ENCODE peak calls at places on chromosomes 12 and 14, in ten cellular contexts. W, U, X, B, O, Q, C, L, Y and E are unnamed samples.
A peak's percentile ranks its signal among the peaks of the same experiment; 100 is the strongest.

GRCh38 chr12:14554281-14555008 is 13.2 kb downstream of the PLBD1 start:
- DNase-seq in C (peak; percentile 81), U (peak; percentile 82), O (no peak), W (no peak), Y (peak; percentile 94), X (no peak), B (no peak), L (peak; percentile 14), Q (peak; percentile 51), E (peak; percentile 1)

GRCh38 chr12:70255311-70255710 is 12.1 kb downstream of the CNOT2 start:
- DNase-seq in X (no peak), B (no peak), Q (no peak), O (no peak), W (peak; percentile 54), C (no peak), U (no peak), L (peak; percentile 46), Y (no peak), E (no peak)

GRCh38 chr14:81519200-81519998 is 14.3 kb downstream of the SEL1L start:
- DNase-seq in C (no peak), W (no peak), B (no peak), O (peak; percentile 17), Q (no peak), L (no peak), U (no peak), X (no peak), Y (no peak), E (no peak)

GRCh38 chr12:122865268-122866231 is 30.3 kb downstream of the HIP1R start:
- DNase-seq in U (no peak), B (peak; percentile 79), Y (peak; percentile 63), O (peak; percentile 33), X (no peak), L (no peak), W (no peak), C (peak; percentile 69), Q (no peak), E (no peak)

GRCh38 chr12:66074561-66074960 is 56.0 kb downstream of the LLPH start:
- DNase-seq in Y (no peak), L (peak; percentile 57), O (no peak), B (no peak), C (no peak), U (no peak), W (peak; percentile 79), X (no peak), Q (no peak), E (peak; percentile 13)

GRCh38 chr12:108583971-108584370 is 13.9 kb downstream of the TMEM119 start:
- DNase-seq in Y (no peak), O (no peak), L (no peak), X (no peak), C (no peak), B (no peak), W (no peak), Q (no peak), U (no peak), E (no peak)

GRCh38 chr12:29286081-29286800 is 94.7 kb downstream of the ERGIC2 start:
- DNase-seq in C (no peak), Q (no peak), X (no peak), W (peak; percentile 25), Y (no peak), L (no peak), U (no peak), O (no peak), B (peak; percentile 46), E (peak; percentile 51)

GRCh38 chr14:50862171-50862570 is 9.7 kb upstream of the ABHD12B start:
- DNase-seq in X (no peak), L (peak; percentile 58), W (peak; percentile 48), C (no peak), U (no peak), B (no peak), Y (no peak), O (no peak), Q (no peak), E (no peak)

DNA sequence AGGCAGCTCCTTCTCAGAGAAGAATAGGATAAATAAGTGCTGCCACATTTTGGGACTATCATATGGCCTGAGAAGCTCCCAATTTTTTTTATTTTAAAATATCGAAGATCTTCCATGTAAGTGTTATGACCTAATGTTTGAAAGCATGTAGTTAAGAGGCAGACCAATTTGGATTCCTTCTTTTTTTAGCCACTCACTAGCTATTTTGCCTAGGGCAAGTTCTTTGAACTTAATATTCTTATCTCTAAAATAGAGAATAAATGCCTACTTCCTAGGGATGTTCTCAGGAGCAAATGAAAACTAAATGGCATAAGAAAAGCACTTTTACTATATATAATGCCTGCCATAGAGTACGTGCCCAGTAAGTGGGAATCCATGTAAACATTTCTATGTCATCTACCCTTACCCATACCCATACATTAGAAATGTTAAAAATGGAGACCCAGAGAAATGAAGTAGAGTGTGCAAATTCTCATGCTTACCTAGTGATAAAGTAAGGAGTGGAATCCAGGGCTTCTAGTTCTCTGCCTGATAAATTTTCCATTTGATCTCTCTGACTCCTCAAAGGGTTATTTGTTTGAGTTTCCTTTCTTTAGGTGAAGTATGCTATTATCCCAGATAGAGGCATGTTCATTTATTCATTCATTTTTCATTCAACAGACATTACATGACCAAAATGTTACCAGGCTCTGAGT is 148.3 kb downstream of the TGFB3 start:
- DNase-seq in W (no peak), U (no peak), C (no peak), Y (no peak), L (no peak), B (no peak), Q (no peak), X (no peak), O (no peak), E (no peak)
- TF ChIP-seq CTCF in W (no peak), U (no peak), C (no peak), Y (no peak), L (no peak), B (no peak), Q (no peak), X (no peak), O (no peak), E (no peak)

DNA sequence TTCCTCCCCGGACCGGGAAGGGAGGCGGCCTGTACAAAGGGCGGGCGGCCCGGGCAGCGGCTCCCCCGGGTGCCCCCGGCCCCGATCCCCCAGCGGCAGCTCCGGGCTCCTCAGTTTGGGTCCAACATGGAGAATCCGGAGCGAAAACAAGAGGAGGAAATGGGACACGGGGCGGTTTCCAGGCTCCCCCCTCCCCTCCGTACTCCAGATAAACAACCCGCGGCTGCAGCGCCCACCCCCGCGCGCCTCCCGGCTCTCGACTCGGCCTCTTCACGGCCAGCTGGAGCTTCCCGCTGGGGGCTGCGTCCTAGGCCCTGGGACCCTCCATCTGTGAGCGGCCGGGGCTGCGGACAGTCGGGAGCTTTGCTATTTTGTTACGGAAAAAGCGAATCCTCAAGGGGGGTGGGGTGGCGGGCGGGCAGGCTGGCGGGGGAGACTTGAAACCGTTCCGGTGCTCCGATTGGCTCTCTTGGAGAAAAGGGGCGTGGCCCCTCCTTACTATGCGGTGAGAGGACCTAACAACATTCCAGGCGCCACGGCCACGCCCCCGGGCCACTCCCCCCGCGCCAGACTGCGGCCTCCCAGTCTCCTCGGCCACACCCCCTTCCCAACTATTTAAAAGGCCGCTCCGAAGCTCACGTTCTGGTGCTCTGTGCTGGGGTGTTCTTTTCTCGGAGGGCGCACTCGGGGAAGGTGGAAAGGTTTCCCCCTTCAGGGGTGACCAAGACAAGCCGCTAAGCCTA is at the start of gene CTDSP2:
- DNase-seq in X (peak; percentile 78), O (peak; percentile 98), L (peak; percentile 99), Y (peak; percentile 100), W (peak; percentile 98), B (peak; percentile 99), Q (peak; percentile 100), U (peak; percentile 100), C (peak; percentile 100), E (peak; percentile 99)
- H3K36me3 ChIP-seq in X (no peaks in the 10 kb centered on the region), O (peaks cover 13% of the 10 kb centered on the region), L (no peaks in the 10 kb centered on the region), Y (peaks cover 8% of the 10 kb centered on the region), W (no peaks in the 10 kb centered on the region), B (peaks cover 5% of the 10 kb centered on the region), Q (no peaks in the 10 kb centered on the region), U (no peaks in the 10 kb centered on the region), C (no peaks in the 10 kb centered on the region), E (no peaks in the 10 kb centered on the region)

GRCh38 chr12:89962648-89963047 is 254.0 kb upstream of the ATP2B1 start:
- DNase-seq in C (no peak), B (no peak), L (no peak), U (no peak), X (no peak), Y (no peak), W (no peak), O (no peak), Q (no peak), E (no peak)
- TF ChIP-seq CTCF in C (no peak), B (peak; percentile 44), L (no peak), U (no peak), X (no peak), Y (peak; percentile 18), W (no peak), O (peak; percentile 21), Q (no peak), E (peak; percentile 26)

GRCh38 chr12:46368684-46369083 is 3.9 kb downstream of the SLC38A2 start:
- DNase-seq in W (no peak), X (no peak), Y (no peak), U (no peak), O (no peak), Q (no peak), C (no peak), B (no peak), L (no peak), E (no peak)

GRCh38 chr12:46370380-46370734 is 2.2 kb downstream of the SLC38A2 start:
- DNase-seq in L (no peak), X (no peak), W (no peak), Q (no peak), U (no peak), B (no peak), O (no peak), Y (no peak), C (no peak), E (no peak)

GRCh38 chr12:46370792-46371717 is 1.5 kb downstream of the SLC38A2 start:
- DNase-seq in X (peak; percentile 88), U (peak; percentile 90), C (peak; percentile 94), B (peak; percentile 94), W (peak; percentile 79), Y (peak; percentile 93), O (peak; percentile 94), L (peak; percentile 85), Q (peak; percentile 62), E (peak; percentile 75)

GRCh38 chr12:46369095-46369473 is 3.5 kb downstream of the SLC38A2 start:
- DNase-seq in U (no peak), W (no peak), C (no peak), B (no peak), Q (no peak), L (no peak), Y (no peak), O (no peak), X (no peak), E (no peak)

DNA sequence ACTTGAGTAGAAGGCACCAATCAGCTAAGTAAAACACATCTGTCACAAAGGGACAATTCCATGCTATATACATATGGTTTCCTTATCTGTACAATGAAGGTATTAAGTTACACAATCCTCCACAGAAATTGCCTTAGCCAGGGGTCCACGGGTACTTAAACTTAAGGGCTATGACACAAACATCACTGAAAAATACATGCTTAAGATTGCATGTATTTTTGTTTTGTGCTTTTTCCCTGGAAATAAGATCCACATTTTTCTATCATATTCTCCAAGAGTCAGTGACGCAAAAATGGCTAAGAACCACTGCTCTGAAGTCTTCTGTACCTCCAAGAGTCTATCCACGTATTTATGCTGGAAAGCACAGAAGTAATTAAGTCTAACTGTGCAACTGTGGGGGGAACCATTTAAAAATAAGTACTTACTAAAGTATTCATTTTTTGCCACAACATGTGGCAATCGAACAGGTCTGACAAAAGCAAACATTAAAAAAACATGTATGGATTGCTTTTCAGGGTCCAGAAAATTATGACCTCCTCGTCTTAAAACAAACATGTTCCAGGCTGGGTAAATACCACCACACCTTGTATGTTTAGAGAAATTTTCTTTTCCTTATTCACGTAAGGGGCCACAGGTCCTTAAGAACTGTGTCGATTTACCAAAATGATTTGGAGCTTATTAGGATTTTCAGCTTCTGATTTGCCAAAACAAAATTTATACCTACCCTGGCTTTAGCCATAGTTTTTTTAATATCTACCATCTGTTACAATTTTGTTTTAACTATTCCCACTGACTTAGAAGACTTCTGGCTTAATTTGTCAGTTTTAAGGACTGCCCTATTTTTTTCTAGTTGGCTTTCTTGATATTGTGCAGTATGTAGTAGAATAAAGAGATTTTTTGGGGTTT is 2.8 kb downstream of the SLC38A2 start:
- DNase-seq in Y (no peak), L (no peak), O (no peak), U (no peak), W (no peak), Q (no peak), C (no peak), X (no peak), B (no peak), E (no peak)
- H3K36me3 ChIP-seq in Y (peaks cover 65% of the 10 kb centered on the region), L (peaks cover 21% of the 10 kb centered on the region), O (peaks cover 72% of the 10 kb centered on the region), U (peaks cover 5% of the 10 kb centered on the region), W (peaks cover 51% of the 10 kb centered on the region), Q (peaks cover 46% of the 10 kb centered on the region), C (peaks cover 65% of the 10 kb centered on the region), X (peaks cover 53% of the 10 kb centered on the region), B (peaks cover 63% of the 10 kb centered on the region), E (peaks cover 72% of the 10 kb centered on the region)